ENCODE peak calls at places on chromosomes 2 and 18, in eight cellular contexts. N is upper lobe of right lung, D is Peyer's patch, L is astrocyte, X is cardiac muscle cell, V is heart right ventricle, A is endodermal cell, H is colonic mucosa. Z is an unnamed sample.

GRCh38 chr18:72762505-72763122 is 105.2 kb downstream of the NETO1 start:
- DNase-seq in N (no peak), D (no peak), L (peak), X (peak), V (no peak), A (no peak), H (no peak), Z (no peak)

GRCh38 chr2:120343100-120343432 is 2.9 kb upstream of the INHBB start:
- DNase-seq in N (no peak), D (no peak), L (no peak), X (no peak), V (no peak), A (no peak), H (no peak), Z (no peak)

GRCh38 chr2:178306351-178307073 is 112.2 kb downstream of the OSBPL6 start:
- DNase-seq in N (peak), D (peak), L (no peak), X (peak), V (no peak), A (peak), H (peak), Z (no peak)

GRCh38 chr2:18637196-18637595 is 47.8 kb upstream of the NT5C1B start:
- DNase-seq in N (no peak), D (no peak), L (no peak), X (no peak), V (no peak), A (no peak), H (no peak), Z (no peak)

GRCh38 chr18:68417826-68418225 is 297.1 kb downstream of the TMX3 start:
- DNase-seq in N (no peak), D (no peak), L (peak), X (peak), V (no peak), A (no peak), H (no peak), Z (no peak)

GRCh38 chr2:237351796-237352195 is 62.2 kb downstream of the COL6A3 start:
- DNase-seq in N (no peak), D (no peak), L (no peak), X (no peak), V (no peak), A (no peak), H (no peak), Z (no peak)

GRCh38 chr2:51413726-51414125 is 381.8 kb upstream of the NRXN1 start:
- DNase-seq in N (no peak), D (no peak), L (peak), X (no peak), V (no peak), A (no peak), H (no peak), Z (no peak)

GRCh38 chr2:164620873-164621760 is at the start of gene GRB14:
- DNase-seq in N (peak), D (peak), L (no peak), X (peak), V (peak), A (peak), H (peak), Z (no peak)

GRCh38 chr2:121613774-121614173 is 35.5 kb downstream of the CLASP1 start:
- DNase-seq in N (no peak), D (no peak), L (no peak), X (no peak), V (no peak), A (no peak), H (no peak), Z (no peak)

GRCh38 chr2:234969329-234970157 is 17.7 kb downstream of the SH3BP4 start:
- DNase-seq in N (no peak), D (no peak), L (no peak), X (no peak), V (no peak), A (no peak), H (no peak), Z (no peak)

GRCh38 chr2:21451418-21451817 is 327.6 kb downstream of the TDRD15 start:
- DNase-seq in N (no peak), D (no peak), L (no peak), X (no peak), V (no peak), A (no peak), H (no peak), Z (no peak)

GRCh38 chr2:231708773-231709635 is 679 bp downstream of the PTMA start:
- DNase-seq in N (peak), D (peak), L (no peak), X (peak), V (peak), A (peak), H (peak), Z (peak)

GRCh38 chr2:132979339-132980093 is 309.5 kb upstream of the LYPD1 start:
- DNase-seq in N (no peak), D (no peak), L (no peak), X (no peak), V (no peak), A (no peak), H (no peak), Z (no peak)

GRCh38 chr18:36152781-36153180 is 23.1 kb downstream of the ELP2 start:
- DNase-seq in N (no peak), D (no peak), L (peak), X (peak), V (no peak), A (no peak), H (no peak), Z (no peak)

GRCh38 chr2:210617732-210618330 is 61.4 kb downstream of the CPS1 start:
- DNase-seq in N (no peak), D (no peak), L (peak), X (peak), V (no peak), A (peak), H (peak), Z (no peak)

GRCh38 chr2:37621199-37621598 is 50.2 kb downstream of the CDC42EP3 start:
- DNase-seq in N (no peak), D (no peak), L (no peak), X (no peak), V (no peak), A (no peak), H (no peak), Z (no peak)

GRCh38 chr18:23765931-23766330 is 76.7 kb downstream of the LAMA3 start:
- DNase-seq in N (no peak), D (no peak), L (no peak), X (peak), V (no peak), A (no peak), H (no peak), Z (no peak)

GRCh38 chr2:71609958-71610357 is 156.6 kb downstream of the DYSF start:
- DNase-seq in N (no peak), D (no peak), L (peak), X (peak), V (no peak), A (no peak), H (peak), Z (no peak)

GRCh38 chr2:216702756-216703155 is 7.4 kb upstream of the IGFBP5 start:
- DNase-seq in N (no peak), D (peak), L (no peak), X (no peak), V (no peak), A (no peak), H (no peak), Z (no peak)

GRCh38 chr2:36338124-36338826 is 17.3 kb upstream of the CRIM1 start:
- DNase-seq in N (no peak), D (no peak), L (no peak), X (no peak), V (no peak), A (no peak), H (no peak), Z (no peak)

GRCh38 chr2:234626566-234627130 is 129.8 kb upstream of the ARL4C start:
- DNase-seq in N (no peak), D (no peak), L (no peak), X (no peak), V (no peak), A (no peak), H (no peak), Z (no peak)

GRCh38 chr2:8234253-8234652 is 447.6 kb upstream of the ID2 start:
- DNase-seq in N (no peak), D (no peak), L (no peak), X (no peak), V (no peak), A (no peak), H (no peak), Z (no peak)

GRCh38 chr2:74891136-74891764 is 57.3 kb downstream of the HK2 start:
- DNase-seq in N (no peak), D (no peak), L (no peak), X (no peak), V (no peak), A (peak), H (no peak), Z (no peak)

GRCh38 chr2:203534486-203535077 is 519 bp downstream of the RAPH1 start:
- DNase-seq in N (no peak), D (peak), L (no peak), X (peak), V (no peak), A (no peak), H (peak), Z (no peak)

GRCh38 chr2:239160226-239161143 is 240.3 kb downstream of the HDAC4 start:
- DNase-seq in N (peak), D (peak), L (no peak), X (no peak), V (no peak), A (peak), H (no peak), Z (peak)

GRCh38 chr2:151520976-151521375 is 111.3 kb downstream of the RIF1 start:
- DNase-seq in N (no peak), D (no peak), L (no peak), X (no peak), V (no peak), A (no peak), H (no peak), Z (no peak)

GRCh38 chr2:219073413-219074129 is 12.8 kb upstream of the IHH start:
- DNase-seq in N (no peak), D (peak), L (peak), X (peak), V (no peak), A (peak), H (peak), Z (no peak)
- TF ChIP-seq CTCF in N (peak), D (peak), L (peak), X (peak), V (peak), A (peak), H (peak), Z (peak)

GRCh38 chr2:241149925-241150659 is at the start of gene PPP1R7:
- DNase-seq in N (peak), D (peak), L (peak), X (peak), V (peak), A (peak), H (peak), Z (peak)

GRCh38 chr2:241147336-241147735 is 1.9 kb downstream of the PASK start:
- DNase-seq in N (no peak), D (no peak), L (no peak), X (no peak), V (no peak), A (no peak), H (no peak), Z (no peak)

GRCh38 chr2:241148891-241149674 is at the start of gene PASK:
- DNase-seq in N (peak), D (peak), L (peak), X (peak), V (peak), A (peak), H (peak), Z (peak)

GRCh38 chr2:241149675-241149924 is 328 bp upstream of the PASK start:
- DNase-seq in N (no peak), D (no peak), L (no peak), X (no peak), V (no peak), A (no peak), H (no peak), Z (no peak)

DNA sequence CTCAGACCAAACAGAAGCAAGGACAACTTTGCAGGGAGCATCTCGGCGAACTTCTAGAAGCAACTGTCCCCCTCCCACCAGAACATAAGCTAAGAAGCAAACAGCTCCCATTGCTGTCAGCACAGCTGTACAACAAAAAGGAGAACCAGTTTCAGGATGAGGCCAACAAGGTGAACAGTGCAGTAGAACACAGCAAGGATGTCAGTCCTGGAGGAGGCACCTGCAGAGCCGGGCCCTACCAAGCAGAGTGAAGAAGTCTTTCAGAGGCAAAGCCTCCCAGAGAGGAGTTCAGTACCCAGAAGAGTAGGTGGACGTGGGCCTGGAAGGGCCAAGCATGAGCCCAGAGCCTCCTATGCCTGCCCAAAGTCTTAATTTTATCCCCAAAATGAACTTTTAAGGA is 1.0 kb downstream of the PASK start:
- DNase-seq in N (no peak), D (no peak), L (no peak), X (no peak), V (no peak), A (no peak), H (no peak), Z (no peak)
- H3K4me3 ChIP-seq in N (peak), D (no peak), L (peak), X (peak), V (peak), A (peak), H (peak), Z (no peak)

DNA sequence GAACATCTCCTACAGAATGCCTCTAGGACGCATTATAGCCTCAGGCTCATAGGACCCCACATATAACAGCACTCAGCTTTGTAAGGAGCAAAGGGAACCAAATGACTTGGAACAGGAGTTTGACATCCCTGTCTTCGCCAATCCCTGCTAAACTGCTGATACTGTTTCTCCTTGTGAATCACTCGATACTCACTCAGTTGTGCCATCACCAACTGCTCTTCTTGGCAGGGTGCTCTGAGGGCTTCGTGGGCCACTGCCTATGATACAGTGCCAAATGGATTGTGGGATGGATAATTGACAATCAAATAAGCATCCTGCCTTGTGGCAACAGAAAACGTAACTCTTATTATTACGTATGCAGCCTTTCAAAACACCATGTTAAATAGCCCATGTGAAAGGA is 396.3 kb downstream of the RIT2 start:
- DNase-seq in N (no peak), D (no peak), L (no peak), X (no peak), V (no peak), A (no peak), H (no peak), Z (no peak)
- H3K27ac ChIP-seq in N (no peak), D (no peak), L (no peak), X (no peak), V (no peak), A (no peak), H (no peak), Z (no peak)

DNA sequence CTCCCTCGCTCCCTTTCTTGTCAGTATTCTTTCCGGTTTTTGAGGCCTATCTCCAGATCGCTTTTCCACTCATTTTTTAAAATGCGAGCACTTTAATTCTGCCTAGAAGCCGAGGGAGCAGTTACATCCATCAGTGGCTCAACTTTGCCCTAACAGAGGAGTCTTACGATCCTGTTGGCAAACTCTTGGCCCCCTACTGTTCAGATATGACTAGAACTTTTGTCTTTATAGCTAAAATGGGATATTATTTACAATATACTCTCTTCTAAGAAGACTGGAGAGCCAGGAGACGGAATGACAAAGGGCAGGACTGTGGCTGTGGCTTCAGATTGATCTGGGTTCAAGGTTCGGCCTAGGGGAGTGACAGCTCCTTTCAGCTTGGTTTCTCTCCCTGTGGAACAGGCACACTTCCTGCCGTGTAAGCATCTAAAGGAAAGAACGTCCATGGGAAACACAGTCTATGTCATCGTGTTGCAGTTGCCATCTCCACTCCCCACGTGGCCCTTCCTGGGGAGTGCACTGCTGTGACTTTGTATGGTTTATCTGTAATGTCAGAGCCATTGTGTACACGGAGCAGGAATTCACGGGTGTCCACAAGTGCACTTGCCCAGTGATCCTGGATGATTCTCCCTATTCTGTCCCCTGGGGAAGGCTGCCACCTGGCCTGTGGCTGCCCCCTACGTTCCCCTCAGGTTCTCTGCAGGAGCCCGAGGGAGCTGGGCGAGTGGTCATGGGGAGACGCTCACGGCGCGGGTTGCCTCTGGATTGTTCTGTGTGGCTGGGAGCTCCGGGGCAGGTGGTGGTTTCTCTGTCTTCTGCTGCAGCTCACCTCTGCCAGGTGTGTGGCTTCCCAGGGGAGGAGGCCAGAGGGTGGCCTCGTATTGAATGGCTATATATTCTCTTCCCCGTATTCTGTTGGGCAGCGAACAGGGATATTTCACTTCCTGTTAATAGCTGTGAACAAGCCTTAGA is 222.0 kb downstream of the LDLRAD4 start:
- DNase-seq in N (no peak), D (no peak), L (no peak), X (no peak), V (no peak), A (no peak), H (no peak), Z (peak)
- TF ChIP-seq CTCF in N (no peak), D (no peak), L (no peak), X (no peak), V (no peak), A (no peak), H (no peak), Z (no peak)

GRCh38 chr2:64831977-64832328 is 157.2 kb upstream of the SLC1A4 start:
- DNase-seq in N (no peak), D (no peak), L (no peak), X (no peak), V (no peak), A (no peak), H (no peak), Z (no peak)
- H3K4me3 ChIP-seq in N (no peak), D (no peak), L (no peak), X (no peak), V (no peak), A (no peak), H (no peak), Z (no peak)